ENCODE peak calls at places on chromosomes 13 and 19, in eight cellular contexts. Q is stimulated activated CD4-positive, alpha-beta T cell treated with anti-CD3 and anti-CD28 coated beads, Interleukin-1b, Interleukin-23, amount 100 ng/mL, for 24 hours; C is A549; W is Karpas-422; G is pons; P is GF-D8; L is bronchial epithelial cell; D is psoas muscle. E is an unnamed sample.

GRCh38 chr13:27183561-27184147 is 12.0 kb upstream of the USP12 start:
- DNase-seq in Q (no peak), C (peak), W (no peak), G (no peak), P (no peak), L (peak), D (no peak), E (no peak)

GRCh38 chr13:101092985-101093384 is 323.3 kb downstream of the NALCN start:
- DNase-seq in Q (no peak), C (no peak), W (no peak), G (no peak), P (no peak), L (peak), D (no peak), E (no peak)

GRCh38 chr13:25168800-25169199 is 3.3 kb downstream of the AMER2 start:
- DNase-seq in Q (no peak), C (no peak), W (no peak), G (no peak), P (no peak), L (no peak), D (no peak), E (no peak)

GRCh38 chr13:110266431-110266809 is 40.5 kb downstream of the COL4A1 start:
- DNase-seq in Q (no peak), C (no peak), W (no peak), G (no peak), P (no peak), L (no peak), D (no peak), E (no peak)

GRCh38 chr19:18857223-18857622 is 25.5 kb downstream of the UPF1 start:
- DNase-seq in Q (no peak), C (no peak), W (no peak), G (no peak), P (no peak), L (no peak), D (no peak), E (no peak)

GRCh38 chr13:99527346-99527745 is 26.1 kb downstream of the TM9SF2 start:
- DNase-seq in Q (no peak), C (no peak), W (no peak), G (no peak), P (no peak), L (no peak), D (no peak), E (no peak)

GRCh38 chr19:888615-889385 is 4.2 kb downstream of the MED16 start:
- DNase-seq in Q (no peak), C (no peak), W (peak), G (no peak), P (no peak), L (no peak), D (peak), E (no peak)

GRCh38 chr13:32087955-32088747 is 56.6 kb downstream of the FRY start:
- DNase-seq in Q (no peak), C (no peak), W (no peak), G (no peak), P (no peak), L (no peak), D (no peak), E (no peak)

GRCh38 chr13:74644239-74644638 is 510.0 kb upstream of the KLF12 start:
- DNase-seq in Q (no peak), C (no peak), W (no peak), G (no peak), P (no peak), L (peak), D (no peak), E (no peak)

GRCh38 chr13:95176611-95177259 is 124.5 kb downstream of the ABCC4 start:
- DNase-seq in Q (no peak), C (no peak), W (no peak), G (peak), P (no peak), L (no peak), D (no peak), E (no peak)

GRCh38 chr13:105333416-105333815 is 1202.0 kb downstream of the EFNB2 start:
- DNase-seq in Q (no peak), C (no peak), W (no peak), G (no peak), P (no peak), L (no peak), D (no peak), E (no peak)